ENCODE peak calls at places on chromosomes 5 and 9, in nine cellular contexts. One of them, this sample, is unnamed.

GRCh38 chr9:134327671-134328231 is 1.5 kb downstream of the RXRA start:
- DNase-seq in A549: no peak
- DNase-seq in left ventricle myocardium inferior: peak
- DNase-seq in mesenchymal stem cell: peak
- DNase-seq in activated CD4-positive, CD25-positive, alpha-beta regulatory T cell treated with anti-CD3 and anti-CD28 coated beads, Interleukin-2, amount 50 U/mL, for 16 hours: no peak
- DNase-seq in stimulated activated CD4-positive, alpha-beta T cell treated with anti-CD3 and anti-CD28 coated beads, Interleukin-2, amount 100 ng/mL, for 24 hours: no peak
- DNase-seq in stomach: no peak
- DNase-seq in dorsolateral prefrontal cortex: no peak
- DNase-seq in fibroblast of gingiva: no peak
- DNase-seq in this sample: peak

GRCh38 chr5:95358858-95359257 is 32.3 kb upstream of the FAM81B start:
- DNase-seq in A549: no peak
- DNase-seq in fibroblast of gingiva: no peak
- DNase-seq in mesenchymal stem cell: no peak
- DNase-seq in activated CD4-positive, CD25-positive, alpha-beta regulatory T cell treated with anti-CD3 and anti-CD28 coated beads, Interleukin-2, amount 50 U/mL, for 16 hours: no peak
- DNase-seq in left ventricle myocardium inferior: no peak
- DNase-seq in stimulated activated CD4-positive, alpha-beta T cell treated with anti-CD3 and anti-CD28 coated beads, Interleukin-2, amount 100 ng/mL, for 24 hours: no peak
- DNase-seq in dorsolateral prefrontal cortex: no peak
- DNase-seq in stomach: no peak
- DNase-seq in this sample: no peak

GRCh38 chr9:134235366-134235765 is 71.0 kb upstream of the RNU6ATAC start:
- DNase-seq in A549: no peak
- DNase-seq in fibroblast of gingiva: no peak
- DNase-seq in left ventricle myocardium inferior: no peak
- DNase-seq in activated CD4-positive, CD25-positive, alpha-beta regulatory T cell treated with anti-CD3 and anti-CD28 coated beads, Interleukin-2, amount 50 U/mL, for 16 hours: no peak
- DNase-seq in stimulated activated CD4-positive, alpha-beta T cell treated with anti-CD3 and anti-CD28 coated beads, Interleukin-2, amount 100 ng/mL, for 24 hours: no peak
- DNase-seq in stomach: no peak
- DNase-seq in dorsolateral prefrontal cortex: no peak
- DNase-seq in mesenchymal stem cell: no peak
- DNase-seq in this sample: no peak

GRCh38 chr5:168422431-168422830 is 63.8 kb upstream of the RARS1 start:
- DNase-seq in stimulated activated CD4-positive, alpha-beta T cell treated with anti-CD3 and anti-CD28 coated beads, Interleukin-2, amount 100 ng/mL, for 24 hours: no peak
- DNase-seq in dorsolateral prefrontal cortex: no peak
- DNase-seq in left ventricle myocardium inferior: no peak
- DNase-seq in A549: peak
- DNase-seq in fibroblast of gingiva: no peak
- DNase-seq in stomach: no peak
- DNase-seq in mesenchymal stem cell: no peak
- DNase-seq in activated CD4-positive, CD25-positive, alpha-beta regulatory T cell treated with anti-CD3 and anti-CD28 coated beads, Interleukin-2, amount 50 U/mL, for 16 hours: no peak
- DNase-seq in this sample: no peak

GRCh38 chr9:123085916-123086315 is 52.4 kb downstream of the GPR21 start:
- DNase-seq in stimulated activated CD4-positive, alpha-beta T cell treated with anti-CD3 and anti-CD28 coated beads, Interleukin-2, amount 100 ng/mL, for 24 hours: no peak
- DNase-seq in activated CD4-positive, CD25-positive, alpha-beta regulatory T cell treated with anti-CD3 and anti-CD28 coated beads, Interleukin-2, amount 50 U/mL, for 16 hours: no peak
- DNase-seq in left ventricle myocardium inferior: no peak
- DNase-seq in A549: no peak
- DNase-seq in dorsolateral prefrontal cortex: no peak
- DNase-seq in fibroblast of gingiva: no peak
- DNase-seq in mesenchymal stem cell: no peak
- DNase-seq in stomach: no peak
- DNase-seq in this sample: no peak

GRCh38 chr9:101907466-101907865 is 169.0 kb upstream of the GRIN3A start:
- DNase-seq in activated CD4-positive, CD25-positive, alpha-beta regulatory T cell treated with anti-CD3 and anti-CD28 coated beads, Interleukin-2, amount 50 U/mL, for 16 hours: no peak
- DNase-seq in fibroblast of gingiva: no peak
- DNase-seq in dorsolateral prefrontal cortex: no peak
- DNase-seq in stimulated activated CD4-positive, alpha-beta T cell treated with anti-CD3 and anti-CD28 coated beads, Interleukin-2, amount 100 ng/mL, for 24 hours: no peak
- DNase-seq in A549: no peak
- DNase-seq in left ventricle myocardium inferior: no peak
- DNase-seq in mesenchymal stem cell: no peak
- DNase-seq in stomach: no peak
- DNase-seq in this sample: no peak

GRCh38 chr5:54491326-54491725 is 26.2 kb upstream of the SNX18 start:
- DNase-seq in stomach: no peak
- DNase-seq in A549: no peak
- DNase-seq in activated CD4-positive, CD25-positive, alpha-beta regulatory T cell treated with anti-CD3 and anti-CD28 coated beads, Interleukin-2, amount 50 U/mL, for 16 hours: no peak
- DNase-seq in left ventricle myocardium inferior: no peak
- DNase-seq in mesenchymal stem cell: no peak
- DNase-seq in stimulated activated CD4-positive, alpha-beta T cell treated with anti-CD3 and anti-CD28 coated beads, Interleukin-2, amount 100 ng/mL, for 24 hours: no peak
- DNase-seq in fibroblast of gingiva: no peak
- DNase-seq in dorsolateral prefrontal cortex: no peak
- DNase-seq in this sample: no peak

GRCh38 chr9:78967557-78968212 is 604.1 kb upstream of the TLE4 start:
- DNase-seq in dorsolateral prefrontal cortex: no peak
- DNase-seq in stomach: no peak
- DNase-seq in A549: peak
- DNase-seq in fibroblast of gingiva: no peak
- DNase-seq in activated CD4-positive, CD25-positive, alpha-beta regulatory T cell treated with anti-CD3 and anti-CD28 coated beads, Interleukin-2, amount 50 U/mL, for 16 hours: no peak
- DNase-seq in left ventricle myocardium inferior: no peak
- DNase-seq in stimulated activated CD4-positive, alpha-beta T cell treated with anti-CD3 and anti-CD28 coated beads, Interleukin-2, amount 100 ng/mL, for 24 hours: no peak
- DNase-seq in mesenchymal stem cell: no peak
- DNase-seq in this sample: no peak

GRCh38 chr5:112529525-112529924 is 110.4 kb upstream of the EPB41L4A start:
- DNase-seq in stomach: no peak
- DNase-seq in stimulated activated CD4-positive, alpha-beta T cell treated with anti-CD3 and anti-CD28 coated beads, Interleukin-2, amount 100 ng/mL, for 24 hours: no peak
- DNase-seq in mesenchymal stem cell: no peak
- DNase-seq in fibroblast of gingiva: no peak
- DNase-seq in left ventricle myocardium inferior: no peak
- DNase-seq in activated CD4-positive, CD25-positive, alpha-beta regulatory T cell treated with anti-CD3 and anti-CD28 coated beads, Interleukin-2, amount 50 U/mL, for 16 hours: no peak
- DNase-seq in A549: peak
- DNase-seq in dorsolateral prefrontal cortex: no peak
- DNase-seq in this sample: no peak

GRCh38 chr5:81435023-81435422 is 41.1 kb upstream of the ACOT12 start:
- DNase-seq in dorsolateral prefrontal cortex: no peak
- DNase-seq in A549: no peak
- DNase-seq in stomach: no peak
- DNase-seq in stimulated activated CD4-positive, alpha-beta T cell treated with anti-CD3 and anti-CD28 coated beads, Interleukin-2, amount 100 ng/mL, for 24 hours: no peak
- DNase-seq in fibroblast of gingiva: no peak
- DNase-seq in mesenchymal stem cell: no peak
- DNase-seq in activated CD4-positive, CD25-positive, alpha-beta regulatory T cell treated with anti-CD3 and anti-CD28 coated beads, Interleukin-2, amount 50 U/mL, for 16 hours: no peak
- DNase-seq in left ventricle myocardium inferior: no peak
- DNase-seq in this sample: no peak

GRCh38 chr5:134547999-134548626 is 22.6 kb downstream of the JADE2 start:
- DNase-seq in mesenchymal stem cell: no peak
- DNase-seq in A549: no peak
- DNase-seq in left ventricle myocardium inferior: peak
- DNase-seq in dorsolateral prefrontal cortex: no peak
- DNase-seq in stimulated activated CD4-positive, alpha-beta T cell treated with anti-CD3 and anti-CD28 coated beads, Interleukin-2, amount 100 ng/mL, for 24 hours: no peak
- DNase-seq in stomach: no peak
- DNase-seq in fibroblast of gingiva: no peak
- DNase-seq in activated CD4-positive, CD25-positive, alpha-beta regulatory T cell treated with anti-CD3 and anti-CD28 coated beads, Interleukin-2, amount 50 U/mL, for 16 hours: no peak
- DNase-seq in this sample: no peak

GRCh38 chr5:172768573-172769323 is 2.2 kb downstream of the DUSP1 start:
- DNase-seq in stomach: peak
- DNase-seq in mesenchymal stem cell: peak
- DNase-seq in dorsolateral prefrontal cortex: no peak
- DNase-seq in left ventricle myocardium inferior: no peak
- DNase-seq in stimulated activated CD4-positive, alpha-beta T cell treated with anti-CD3 and anti-CD28 coated beads, Interleukin-2, amount 100 ng/mL, for 24 hours: no peak
- DNase-seq in A549: peak
- DNase-seq in activated CD4-positive, CD25-positive, alpha-beta regulatory T cell treated with anti-CD3 and anti-CD28 coated beads, Interleukin-2, amount 50 U/mL, for 16 hours: no peak
- DNase-seq in fibroblast of gingiva: peak
- DNase-seq in this sample: no peak

This sample was measured in left lobe of liver.